ENCODE peak calls at places on chromosomes 16 and 17, in five cellular contexts. R, I, E, A and U are unnamed samples.
A peak's percentile ranks its signal among the peaks of the same experiment; 100 is the strongest.

GRCh38 chr17:32583053-32583452 is 96.3 kb downstream of the CDK5R1 start:
- DNase-seq in R (no peak), I (no peak), A (no peak), E (no peak), U (no peak)

GRCh38 chr17:671076-671762 is 43.4 kb downstream of the VPS53 start:
- DNase-seq in I (no peak), E (no peak), R (no peak), A (no peak), U (no peak)

GRCh38 chr17:66002063-66002585 is 189.8 kb downstream of the CEP112 start:
- DNase-seq in I (no peak), E (no peak), A (no peak), R (no peak), U (no peak)

GRCh38 chr17:61806941-61807340 is 56.4 kb downstream of the BRIP1 start:
- DNase-seq in I (peak; percentile 4), E (no peak), A (no peak), R (no peak), U (no peak)

GRCh38 chr17:511001-511690 is 158.5 kb upstream of the RPH3AL start:
- DNase-seq in R (no peak), A (no peak), I (peak; percentile 34), E (no peak), U (no peak)

GRCh38 chr17:77147357-77147801 is 6.6 kb downstream of the SEC14L1 start:
- DNase-seq in A (peak; percentile 49), E (peak; percentile 57), I (no peak), R (no peak), U (no peak)

GRCh38 chr17:3551189-3551588 is 6.4 kb downstream of the TRPV3 start:
- DNase-seq in A (no peak), R (no peak), I (no peak), E (no peak), U (no peak)

GRCh38 chr17:17871913-17872312 is 35.1 kb upstream of the SREBF1 start:
- DNase-seq in E (no peak), R (no peak), I (no peak), A (no peak), U (no peak)

GRCh38 chr17:76009447-76009846 is 8.8 kb downstream of the CDK3 start:
- DNase-seq in R (no peak), I (no peak), A (no peak), E (no peak), U (no peak)

GRCh38 chr17:47207143-47208067 is 1.7 kb upstream of the MYL4 start:
- DNase-seq in R (no peak), E (no peak), I (no peak), A (no peak), U (no peak)

GRCh38 chr17:47205419-47205963 is 3.7 kb upstream of the MYL4 start:
- DNase-seq in E (peak; percentile 58), I (peak; percentile 71), A (peak; percentile 89), R (no peak), U (peak; percentile 85)

GRCh38 chr17:47209499-47209898 is 351 bp downstream of the MYL4 start:
- DNase-seq in R (no peak), E (no peak), A (no peak), I (no peak), U (no peak)

GRCh38 chr17:47210105-47210504 is 957 bp downstream of the MYL4 start:
- DNase-seq in E (no peak), R (no peak), I (no peak), A (no peak), U (no peak)

DNA sequence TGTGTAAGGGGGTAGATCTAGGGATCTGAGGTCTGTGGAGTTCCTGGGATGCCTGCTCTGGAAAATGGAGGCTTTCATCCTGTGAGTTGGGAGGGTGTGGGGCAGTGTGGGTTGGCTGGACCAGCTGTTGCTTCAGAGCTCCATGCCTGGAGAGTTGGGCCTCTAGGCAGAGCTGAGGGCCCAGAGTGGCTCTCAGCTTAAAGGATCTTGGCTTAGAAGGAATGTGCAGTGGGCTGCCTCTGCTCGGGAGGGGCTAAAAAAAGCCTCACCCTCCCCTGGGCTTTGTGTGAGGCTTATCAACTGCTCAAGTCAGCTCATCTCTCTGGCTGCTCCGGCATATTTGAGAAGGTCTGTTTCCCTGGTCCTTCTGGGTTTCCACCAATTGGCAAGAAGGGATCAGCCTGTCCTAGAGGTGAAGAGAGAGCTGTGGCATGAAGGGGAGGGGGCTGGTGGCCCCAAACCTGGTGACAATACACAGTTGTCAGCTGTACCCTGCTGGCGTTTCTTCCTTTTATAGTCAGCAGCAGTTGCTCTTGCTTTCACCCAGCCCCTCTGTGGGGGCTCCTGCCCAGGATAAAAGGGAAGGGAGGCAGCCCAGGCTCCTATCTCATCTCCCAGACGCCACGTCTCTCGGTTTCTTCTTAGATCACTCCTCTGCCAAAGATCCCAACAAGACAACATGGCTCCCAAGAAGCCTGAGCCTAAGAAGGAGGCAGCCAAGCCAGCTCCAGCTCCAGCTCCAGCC is at the start of gene MYL4:
- DNase-seq in E (no peak), A (no peak), I (no peak), R (no peak), U (peak; percentile 96)
- H3K4me3 ChIP-seq in E (no peak within 1 kb of the TSS), A (no peak within 1 kb of the TSS), I (no peak within 1 kb of the TSS), R (no peak within 1 kb of the TSS), U (peak within 1 kb of the TSS; percentile 82)

GRCh38 chr16:57764341-57765159 is 29.0 kb downstream of the KATNB1 start:
- DNase-seq in R (peak; percentile 98), A (peak; percentile 13), I (peak; percentile 72), E (no peak), U (no peak)
- H3K4me3 ChIP-seq in R (peak overlapping the region; percentile 15), A (no peak overlapping the region), I (no peak overlapping the region), E (no peak overlapping the region), U (no peak overlapping the region)

GRCh38 chr17:45342306-45342705 is 25.5 kb upstream of the MAP3K14 start:
- DNase-seq in R (no peak), I (no peak), A (no peak), E (no peak), U (no peak)
- H3K4me3 ChIP-seq in R (peak overlapping the region; percentile 37), I (no peak overlapping the region), A (no peak overlapping the region), E (no peak overlapping the region), U (no peak overlapping the region)

GRCh38 chr17:9842057-9842758 is 16.5 kb downstream of the GLP2R start:
- DNase-seq in E (peak; percentile 10), I (peak; percentile 86), A (no peak), R (peak; percentile 92), U (peak; percentile 90)

GRCh38 chr17:9839433-9839832 is 13.7 kb downstream of the GLP2R start:
- DNase-seq in I (peak; percentile 39), A (no peak), R (peak; percentile 84), E (no peak), U (no peak)

GRCh38 chr17:9833922-9834321 is 8.2 kb downstream of the GLP2R start:
- DNase-seq in R (no peak), E (no peak), A (no peak), I (no peak), U (no peak)

GRCh38 chr17:9843152-9844010 is 17.7 kb downstream of the GLP2R start:
- DNase-seq in I (no peak), A (no peak), E (no peak), R (peak; percentile 79), U (no peak)

DNA sequence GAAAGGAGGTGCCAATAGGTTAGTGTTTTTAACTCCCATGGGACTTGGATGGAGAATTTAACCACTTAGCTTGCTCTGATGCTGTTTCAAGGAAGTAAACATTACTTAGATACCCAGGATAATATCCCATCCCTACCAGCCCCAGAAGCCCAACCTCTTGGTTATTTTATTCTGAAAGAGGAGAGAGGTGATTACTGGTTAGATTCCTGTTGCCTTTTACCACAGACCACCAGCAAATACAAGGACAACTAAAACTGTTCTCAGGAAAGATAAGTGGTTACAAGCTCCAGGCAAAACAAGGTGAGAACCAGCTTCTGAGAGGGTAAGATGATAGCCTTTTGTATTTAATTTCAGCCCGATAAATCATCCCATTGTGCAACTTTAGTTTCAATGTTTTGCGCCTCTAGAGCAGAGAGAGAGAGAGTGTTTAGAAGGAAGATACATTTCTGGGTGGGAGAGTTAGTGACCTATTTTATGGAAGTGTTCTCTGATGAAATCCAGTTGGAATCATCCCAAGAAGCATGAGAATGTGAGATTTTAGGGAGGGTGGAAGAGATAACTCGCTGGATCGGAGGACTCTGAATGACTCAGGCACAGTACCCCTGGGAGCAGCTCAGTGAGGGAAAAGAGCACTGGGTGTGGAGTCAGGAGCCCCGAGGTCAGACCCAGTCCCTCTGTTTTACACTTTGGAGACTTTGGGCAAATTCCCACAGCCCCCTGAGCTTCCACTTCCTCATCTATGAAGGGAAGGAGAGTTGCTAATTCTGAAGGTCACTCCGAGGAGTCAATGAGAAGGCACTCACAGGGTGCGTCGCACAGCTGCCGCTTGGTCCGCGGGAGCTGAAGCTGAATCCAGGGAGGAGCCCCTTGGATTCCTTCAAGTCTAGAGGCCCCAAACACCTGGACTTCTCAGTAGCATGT is 12.1 kb downstream of the GLP2R start:
- DNase-seq in E (peak; percentile 27), R (peak; percentile 98), A (no peak), I (peak; percentile 95), U (peak; percentile 97)
- H3K4me3 ChIP-seq in E (no peak overlapping the region), R (peak overlapping the region; percentile 1), A (no peak overlapping the region), I (no peak overlapping the region), U (no peak overlapping the region)

DNA sequence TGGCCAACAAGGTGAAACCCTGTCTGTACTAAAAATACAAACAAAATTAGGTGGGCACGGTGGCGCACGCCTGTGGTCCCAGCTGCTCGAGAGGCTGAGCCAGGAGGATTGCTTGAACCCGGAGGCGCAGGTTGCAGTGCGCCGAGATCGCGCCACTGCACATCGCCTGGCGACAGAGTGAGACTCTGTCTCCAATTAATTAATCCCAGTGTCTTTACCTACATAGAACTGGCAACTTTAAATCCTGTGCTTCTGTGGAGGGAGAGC is 1.5 kb upstream of the ELOB start:
- DNase-seq in A (no peak), E (no peak), R (no peak), I (no peak), U (no peak)
- H3K4me3 ChIP-seq in A (no peak overlapping the region), E (no peak overlapping the region), R (peak overlapping the region; percentile 95), I (no peak overlapping the region), U (peak overlapping the region; percentile 74)

DNA sequence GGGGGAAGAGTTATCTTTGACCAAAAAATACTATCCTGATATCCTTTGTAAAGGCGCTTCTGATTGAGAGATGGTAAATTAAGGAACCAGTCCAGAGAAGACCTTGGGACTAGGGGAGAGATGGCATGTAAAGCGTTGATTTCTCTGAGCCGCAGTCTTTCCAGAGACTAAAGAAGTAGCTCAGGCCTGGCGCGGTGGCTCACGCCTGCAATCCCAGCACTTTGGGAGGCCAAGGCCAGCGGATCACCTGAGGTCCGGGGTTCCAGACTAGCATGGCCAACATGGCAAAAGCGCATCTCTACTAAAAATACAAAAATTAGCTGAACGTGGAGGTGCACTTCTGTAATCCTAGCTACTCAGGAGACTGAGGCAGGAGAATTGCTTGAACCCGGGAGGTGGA is 625 bp upstream of the CENPT start:
- DNase-seq in E (no peak), I (no peak), A (no peak), R (no peak), U (no peak)
- H3K4me3 ChIP-seq in E (no peak overlapping the region), I (peak overlapping the region; percentile 95), A (peak overlapping the region; percentile 33), R (peak overlapping the region; percentile 93), U (peak overlapping the region; percentile 72)

GRCh38 chr16:77863250-77863649 is 74.9 kb downstream of the VAT1L start:
- DNase-seq in A (no peak), E (peak; percentile 19), R (no peak), I (no peak), U (no peak)

GRCh38 chr16:77858060-77858459 is 69.7 kb downstream of the VAT1L start:
- DNase-seq in I (no peak), A (no peak), E (no peak), R (no peak), U (no peak)

GRCh38 chr16:77859493-77860232 is 71.3 kb downstream of the VAT1L start:
- DNase-seq in E (no peak), I (no peak), A (no peak), R (no peak), U (no peak)

GRCh38 chr16:77856455-77857138 is 68.2 kb downstream of the VAT1L start:
- DNase-seq in I (no peak), E (no peak), A (no peak), R (no peak), U (no peak)

GRCh38 chr16:77860944-77861343 is 72.6 kb downstream of the VAT1L start:
- DNase-seq in R (no peak), I (no peak), A (no peak), E (no peak), U (no peak)
- H3K4me3 ChIP-seq in R (no peak overlapping the region), I (no peak overlapping the region), A (no peak overlapping the region), E (no peak overlapping the region), U (no peak overlapping the region)